ENCODE peak calls at places on chromosomes 6 and 20, in four cellular contexts. C, D, J and F are unnamed samples.

GRCh38 chr6:36463686-36464085 is 20.9 kb downstream of the KCTD20 start:
- DNase-seq in C (no peak), D (no peak), J (no peak), F (no peak)

GRCh38 chr6:29005183-29005885 is at the start of gene ZNF311:
- DNase-seq in C (no peak), D (peak), J (no peak), F (peak)

GRCh38 chr20:47857142-47857993 is 72.1 kb upstream of the SULF2 start:
- DNase-seq in C (peak), D (peak), J (no peak), F (no peak)

GRCh38 chr20:59402697-59403096 is 102.3 kb downstream of the EDN3 start:
- DNase-seq in C (no peak), D (no peak), J (no peak), F (peak)

GRCh38 chr6:122735618-122736017 is 43.9 kb upstream of the FABP7 start:
- DNase-seq in C (no peak), D (no peak), J (no peak), F (no peak)

GRCh38 chr6:145428656-145429173 is 306.6 kb downstream of the EPM2A start:
- DNase-seq in C (no peak), D (no peak), J (no peak), F (no peak)

GRCh38 chr6:10759884-10760329 is 12.3 kb downstream of the TMEM14B start:
- DNase-seq in C (no peak), D (no peak), J (no peak), F (no peak)

GRCh38 chr6:162819284-162819683 is 91.5 kb downstream of the PACRG start:
- DNase-seq in C (no peak), D (no peak), J (no peak), F (no peak)

GRCh38 chr6:116268589-116269293 is 11.0 kb downstream of the TSPYL1 start:
- DNase-seq in C (peak), D (peak), J (no peak), F (peak)

GRCh38 chr20:48904566-48905321 is 16.8 kb upstream of the ARFGEF2 start:
- DNase-seq in C (peak), D (peak), J (no peak), F (peak)

GRCh38 chr6:166502453-166502852 is 84.0 kb downstream of the RAMACL start:
- DNase-seq in C (no peak), D (no peak), J (no peak), F (peak)

GRCh38 chr6:105301756-105302616 is 100.9 kb downstream of the PREP start:
- DNase-seq in C (no peak), D (no peak), J (no peak), F (no peak)

GRCh38 chr6:83867527-83868161 is 8.2 kb downstream of the CYB5R4 start:
- DNase-seq in C (no peak), D (peak), J (no peak), F (no peak)

GRCh38 chr20:62588458-62589149 is 53.7 kb upstream of the SLCO4A1 start:
- DNase-seq in C (no peak), D (no peak), J (no peak), F (no peak)

GRCh38 chr6:43667245-43668150 is 20.1 kb downstream of the MRPS18A start:
- DNase-seq in C (peak), D (peak), J (no peak), F (peak)
- TF ChIP-seq CHD2 in C (no peak), D (no peak), J (no peak), F (no peak)

DNA sequence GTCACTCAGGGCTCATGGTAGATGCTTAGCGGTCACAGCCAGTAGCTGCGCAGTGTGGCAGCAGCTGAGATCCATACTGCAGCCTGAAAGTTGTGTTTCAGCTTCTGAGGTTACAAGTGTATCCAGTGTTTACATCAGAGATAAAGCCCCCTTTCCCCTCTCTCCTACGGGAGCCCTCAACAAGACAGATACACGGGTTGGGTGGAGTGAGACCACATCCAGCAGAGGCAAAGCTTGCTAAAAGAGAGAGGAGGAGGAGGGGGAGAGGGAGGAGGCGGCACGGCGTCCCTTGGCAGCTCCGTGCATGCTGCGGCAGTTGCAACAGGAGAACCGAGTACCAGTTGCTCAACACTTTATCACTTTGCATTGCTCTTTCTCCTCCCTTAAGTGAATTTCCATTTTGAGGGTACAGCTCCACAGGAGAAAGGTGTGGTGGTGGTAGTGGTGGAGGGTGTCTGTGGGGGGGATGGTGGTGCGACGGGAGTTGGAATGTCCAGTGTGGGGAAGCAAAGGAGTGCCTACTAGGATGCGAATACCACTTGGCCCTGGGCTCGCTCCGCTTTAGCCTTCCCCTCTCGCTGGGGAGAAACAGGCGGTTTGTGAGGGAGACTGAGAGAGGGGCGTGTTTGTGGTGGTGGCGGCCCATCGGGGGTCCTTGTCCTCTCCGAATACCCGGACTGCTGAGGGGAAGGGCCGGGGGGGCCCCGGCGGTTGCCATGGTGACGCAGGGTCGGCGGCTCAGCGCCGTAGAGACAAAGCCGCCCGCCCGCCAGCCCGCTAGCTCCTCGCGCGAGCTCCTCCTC is 405 bp upstream of the RNF182 start:
- DNase-seq in C (no peak), D (peak), J (no peak), F (peak)
- TF ChIP-seq ZBTB33 in C (no peak), D (no peak), J (no peak), F (no peak)

DNA sequence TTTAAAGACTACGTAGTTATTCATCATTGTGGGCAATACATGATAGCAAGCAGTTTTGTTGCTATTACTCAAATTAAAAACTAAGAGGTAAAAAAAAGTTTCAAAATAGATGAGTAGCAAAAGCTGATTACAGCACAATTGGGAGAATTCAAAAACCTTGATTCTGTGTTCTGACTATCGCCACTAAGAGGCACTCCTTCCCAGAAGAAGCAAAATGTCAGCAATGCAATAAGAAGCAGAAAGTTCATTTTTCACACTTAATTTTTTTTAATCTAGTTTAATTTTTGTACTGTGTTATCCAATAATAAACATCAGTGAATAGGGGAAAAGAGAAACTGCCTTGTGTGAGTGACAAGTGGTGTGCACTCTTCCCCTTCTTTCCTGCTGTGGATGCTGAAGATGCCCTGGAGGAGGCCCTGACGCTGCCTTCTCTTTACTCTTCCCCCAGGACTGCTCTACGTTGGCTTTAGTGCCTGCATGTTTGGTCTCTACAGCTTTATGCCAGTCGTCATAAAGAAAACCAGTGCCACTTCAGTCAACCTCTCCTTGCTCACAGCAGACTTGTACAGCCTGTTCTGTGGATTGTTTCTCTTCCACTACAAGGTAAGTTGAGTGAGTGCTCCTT is 263.2 kb upstream of the PLN start:
- DNase-seq in C (no peak), D (no peak), J (no peak), F (no peak)
- TF ChIP-seq CHD2 in C (no peak), D (no peak), J (no peak), F (no peak)

DNA sequence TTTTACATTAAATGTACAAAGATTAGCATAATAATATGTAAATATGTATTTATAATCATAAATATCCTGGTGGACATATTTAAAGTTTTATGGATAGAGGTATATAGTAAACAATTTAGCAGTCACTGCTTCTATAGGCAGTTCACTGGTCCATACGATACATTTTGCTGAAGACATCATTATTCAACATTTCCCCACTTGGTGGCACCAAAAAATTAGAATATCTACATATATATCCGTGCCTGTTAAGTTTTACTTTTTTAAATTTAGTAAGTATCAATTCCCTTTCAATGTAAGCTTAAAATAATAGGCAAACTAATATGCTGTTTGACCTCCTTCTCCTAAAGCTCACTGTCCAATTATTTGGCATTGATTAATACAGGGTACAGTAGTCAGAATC is 64.2 kb downstream of the LMBRD1 start:
- DNase-seq in C (no peak), D (peak), J (peak), F (no peak)
- TF ChIP-seq ZBTB33 in C (no peak), D (no peak), J (no peak), F (no peak)

DNA sequence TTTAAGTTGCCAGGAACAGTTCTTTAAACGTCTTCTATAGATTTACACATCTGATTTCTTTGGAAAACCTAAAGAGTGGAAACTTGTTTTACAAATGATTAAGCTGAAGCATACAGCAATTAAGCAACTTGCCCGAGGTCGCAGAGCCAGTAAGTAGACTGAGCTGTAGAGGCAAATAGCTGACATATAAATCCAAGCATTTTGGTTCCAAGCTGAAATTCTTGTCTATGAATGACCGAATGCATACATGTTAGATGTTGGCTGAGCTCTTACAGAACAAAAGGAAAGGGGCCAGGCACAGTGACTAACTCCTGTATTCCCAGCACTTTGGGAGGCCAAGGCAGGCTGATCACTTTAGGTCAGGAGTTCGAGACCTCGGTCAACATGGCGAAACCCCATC is 101.8 kb upstream of the SGK1 start:
- DNase-seq in C (no peak), D (no peak), J (no peak), F (no peak)
- TF ChIP-seq CHD2 in C (no peak), D (no peak), J (no peak), F (no peak)

GRCh38 chr6:89662659-89663223 is 24.2 kb upstream of the LYRM2 start:
- DNase-seq in C (no peak), D (no peak), J (no peak), F (no peak)

GRCh38 chr6:89657445-89658158 is 19.1 kb upstream of the LYRM2 start:
- DNase-seq in C (no peak), D (no peak), J (no peak), F (no peak)

GRCh38 chr6:89660981-89661380 is 22.4 kb upstream of the LYRM2 start:
- DNase-seq in C (no peak), D (no peak), J (no peak), F (no peak)

DNA sequence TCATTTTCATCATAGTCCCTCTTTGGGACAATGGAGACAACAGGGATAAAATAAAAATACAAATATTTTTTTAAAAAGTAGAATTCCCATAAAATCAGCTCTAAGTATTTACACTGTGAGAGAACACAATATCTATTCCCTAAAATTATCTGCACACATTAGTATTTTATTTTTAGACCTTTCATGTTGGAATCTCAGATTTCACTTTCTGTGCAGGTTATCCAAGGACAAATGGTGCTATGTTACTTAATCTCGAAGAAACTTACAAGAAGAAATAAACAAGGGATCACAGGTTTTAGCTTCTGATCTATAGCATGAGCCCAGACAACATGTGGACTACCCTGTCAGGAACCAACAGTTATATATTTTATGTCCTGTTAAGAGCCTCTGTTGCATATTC is 23.0 kb upstream of the LYRM2 start:
- DNase-seq in C (no peak), D (no peak), J (no peak), F (no peak)
- TF ChIP-seq ZBTB33 in C (no peak), D (no peak), J (no peak), F (no peak)

DNA sequence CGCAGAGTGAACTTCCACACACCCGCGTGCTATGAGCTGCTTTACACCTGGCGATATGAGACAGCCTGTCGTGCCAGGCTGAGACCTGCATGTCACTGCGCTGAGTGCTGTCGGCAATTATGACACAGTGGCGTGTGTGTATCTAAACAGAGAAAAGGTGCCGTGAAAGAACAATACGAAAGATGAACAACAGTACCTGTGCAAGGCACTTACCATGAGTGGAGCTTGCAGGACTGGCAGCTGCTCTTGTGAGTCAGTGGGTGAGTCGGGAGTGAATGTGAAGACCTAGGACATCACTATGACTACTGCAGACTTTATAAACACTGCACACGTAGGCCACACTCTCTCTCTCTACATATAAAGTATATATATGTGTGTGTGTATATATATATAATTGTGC is 68.5 kb upstream of the DUSP22 start:
- DNase-seq in C (no peak), D (no peak), J (no peak), F (no peak)
- TF ChIP-seq CHD2 in C (no peak), D (no peak), J (no peak), F (no peak)

DNA sequence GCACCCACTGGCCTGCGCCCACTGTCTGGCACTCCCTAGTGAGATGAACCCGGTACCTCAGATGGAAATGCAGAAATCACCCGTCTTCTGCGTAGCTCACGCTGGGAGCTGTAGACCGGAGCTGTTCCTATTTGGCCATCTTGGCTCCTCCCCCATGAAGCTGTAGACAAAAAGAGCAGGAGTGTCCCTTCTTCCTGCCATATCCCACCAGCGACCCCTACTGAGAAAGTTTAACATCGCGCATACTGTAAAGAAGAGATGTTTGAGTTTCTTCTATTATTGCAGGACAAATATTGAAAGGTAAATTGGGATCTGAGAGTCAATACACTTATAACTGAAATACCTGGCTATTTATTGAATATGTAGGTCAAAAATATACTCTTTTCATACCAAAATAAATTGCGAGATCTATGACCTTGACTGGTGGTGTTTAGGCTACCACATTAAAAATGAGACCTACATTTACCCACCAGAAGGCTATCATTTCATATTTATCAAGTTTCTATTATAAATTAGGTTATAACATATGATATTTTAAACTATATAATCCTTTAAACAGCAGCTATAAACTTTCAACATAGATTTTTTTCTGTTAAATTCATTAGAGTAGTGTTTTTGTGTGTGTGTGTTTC is 586.3 kb downstream of the HTR1B start:
- DNase-seq in C (peak), D (no peak), J (no peak), F (peak)
- TF ChIP-seq ZBTB33 in C (no peak), D (no peak), J (no peak), F (no peak)

DNA sequence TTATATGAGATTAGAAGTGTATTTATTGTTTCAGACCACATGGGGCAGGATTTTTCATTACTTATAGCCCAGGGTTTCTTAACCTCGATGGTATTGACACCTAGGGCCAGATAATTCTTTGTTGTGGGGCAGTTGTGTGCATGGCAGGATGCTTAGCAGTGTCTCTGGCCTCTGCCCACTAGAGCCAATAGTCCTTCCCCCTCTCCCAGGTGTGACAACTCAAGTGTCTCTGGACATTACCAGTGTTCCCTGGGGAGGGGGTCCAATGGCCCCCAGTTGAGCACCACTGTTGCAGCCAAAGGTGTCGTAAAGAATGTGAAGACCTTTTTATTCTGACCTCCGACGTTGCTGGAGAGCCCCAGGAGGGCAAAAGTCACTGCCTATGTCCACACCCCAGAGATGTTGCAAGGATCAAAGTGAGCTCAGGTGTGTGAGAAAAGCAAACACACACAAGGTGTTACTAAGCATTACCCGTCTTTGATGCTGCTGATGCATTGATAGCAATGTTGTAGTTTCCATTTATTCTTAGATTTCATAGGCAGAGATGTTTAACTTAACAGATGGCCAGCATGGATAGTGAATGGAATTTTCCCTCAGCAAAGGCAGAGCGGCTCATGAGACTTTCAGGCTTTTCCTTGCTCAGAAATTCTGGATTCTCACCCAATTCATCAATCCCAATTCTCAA is 22.2 kb downstream of the BANF2 start:
- DNase-seq in C (peak), D (peak), J (no peak), F (no peak)
- TF ChIP-seq CHD2 in C (no peak), D (no peak), J (no peak), F (no peak)